ENCODE peak calls at places on chromosomes 2 and 18, in four cellular contexts. One of them, this sample, is unnamed.

GRCh38 chr2:134185639-134186038 is 68.2 kb upstream of the MGAT5 start:
- DNase-seq in coronary artery: no peak
- DNase-seq in heart left ventricle: no peak
- DNase-seq in fibroblast of the aortic adventitia: no peak
- DNase-seq in this sample: no peak

GRCh38 chr2:67694464-67694863 is 297.3 kb downstream of the ETAA1 start:
- DNase-seq in coronary artery: no peak
- DNase-seq in heart left ventricle: no peak
- DNase-seq in fibroblast of the aortic adventitia: no peak
- DNase-seq in this sample: no peak

GRCh38 chr2:11540996-11541692 is 7.3 kb downstream of the GREB1 start:
- DNase-seq in coronary artery: no peak
- DNase-seq in heart left ventricle: no peak
- DNase-seq in fibroblast of the aortic adventitia: no peak
- DNase-seq in this sample: no peak

GRCh38 chr2:2112416-2113131 is 218.5 kb downstream of the MYT1L start:
- DNase-seq in coronary artery: no peak
- DNase-seq in heart left ventricle: no peak
- DNase-seq in fibroblast of the aortic adventitia: no peak
- DNase-seq in this sample: no peak

GRCh38 chr2:72235497-72236413 is 88.1 kb upstream of the CYP26B1 start:
- DNase-seq in coronary artery: no peak
- DNase-seq in heart left ventricle: no peak
- DNase-seq in fibroblast of the aortic adventitia: peak; percentile 27
- DNase-seq in this sample: no peak

GRCh38 chr2:11710632-11711381 is 35.6 kb upstream of the LPIN1 start:
- DNase-seq in coronary artery: no peak
- DNase-seq in heart left ventricle: no peak
- DNase-seq in fibroblast of the aortic adventitia: peak; percentile 84
- DNase-seq in this sample: no peak

GRCh38 chr2:63622751-63623150 is 34.0 kb downstream of the MDH1 start:
- DNase-seq in coronary artery: no peak
- DNase-seq in heart left ventricle: no peak
- DNase-seq in fibroblast of the aortic adventitia: no peak
- DNase-seq in this sample: no peak

GRCh38 chr2:20182241-20182931 is 42.5 kb downstream of the SDC1 start:
- DNase-seq in coronary artery: no peak
- DNase-seq in heart left ventricle: no peak
- DNase-seq in fibroblast of the aortic adventitia: peak; percentile 78
- DNase-seq in this sample: peak; percentile 86

GRCh38 chr2:24932715-24933114 is 12.7 kb upstream of the ADCY3 start:
- DNase-seq in coronary artery: no peak
- DNase-seq in heart left ventricle: no peak
- DNase-seq in fibroblast of the aortic adventitia: no peak
- DNase-seq in this sample: no peak

GRCh38 chr2:2270808-2271415 is 60.2 kb downstream of the MYT1L start:
- DNase-seq in coronary artery: no peak
- DNase-seq in heart left ventricle: no peak
- DNase-seq in fibroblast of the aortic adventitia: no peak
- DNase-seq in this sample: no peak

GRCh38 chr18:39462436-39462835 is 1896.8 kb upstream of the CELF4 start:
- DNase-seq in coronary artery: no peak
- DNase-seq in heart left ventricle: no peak
- DNase-seq in fibroblast of the aortic adventitia: peak; percentile 12
- DNase-seq in this sample: peak; percentile 67

GRCh38 chr2:116094196-116094595 is 1651.8 kb downstream of the DPP10 start:
- DNase-seq in coronary artery: no peak
- DNase-seq in heart left ventricle: no peak
- DNase-seq in fibroblast of the aortic adventitia: no peak
- DNase-seq in this sample: no peak

GRCh38 chr2:11904029-11904428 is 157.6 kb downstream of the LPIN1 start:
- DNase-seq in coronary artery: no peak
- DNase-seq in heart left ventricle: no peak
- DNase-seq in fibroblast of the aortic adventitia: no peak
- DNase-seq in this sample: no peak

GRCh38 chr2:135169900-135170753 is 118.0 kb downstream of the RAB3GAP1 start:
- DNase-seq in coronary artery: no peak
- DNase-seq in heart left ventricle: no peak
- DNase-seq in fibroblast of the aortic adventitia: no peak
- DNase-seq in this sample: no peak

GRCh38 chr18:24674236-24675004 is 214.0 kb downstream of the HRH4 start:
- DNase-seq in coronary artery: no peak
- DNase-seq in heart left ventricle: no peak
- DNase-seq in fibroblast of the aortic adventitia: no peak
- DNase-seq in this sample: no peak

GRCh38 chr18:36843199-36843598 is 14.3 kb downstream of the KIAA1328 start:
- DNase-seq in coronary artery: no peak
- DNase-seq in heart left ventricle: no peak
- DNase-seq in fibroblast of the aortic adventitia: no peak
- DNase-seq in this sample: no peak

GRCh38 chr2:203327582-203327917 is 644 bp upstream of the ABI2 start:
- DNase-seq in coronary artery: no peak
- DNase-seq in heart left ventricle: no peak
- DNase-seq in fibroblast of the aortic adventitia: no peak
- DNase-seq in this sample: no peak

GRCh38 chr2:226180485-226180884 is 619.1 kb downstream of the IRS1 start:
- DNase-seq in coronary artery: no peak
- DNase-seq in heart left ventricle: no peak
- DNase-seq in fibroblast of the aortic adventitia: no peak
- DNase-seq in this sample: no peak

GRCh38 chr2:71154798-71155197 is 24.4 kb downstream of the MPHOSPH10 start:
- DNase-seq in coronary artery: no peak
- DNase-seq in heart left ventricle: no peak
- DNase-seq in fibroblast of the aortic adventitia: no peak
- DNase-seq in this sample: no peak

GRCh38 chr2:121666042-121666441 is 16.8 kb upstream of the CLASP1 start:
- DNase-seq in coronary artery: no peak
- DNase-seq in heart left ventricle: no peak
- DNase-seq in fibroblast of the aortic adventitia: no peak
- DNase-seq in this sample: no peak

GRCh38 chr2:28748176-28748575 is 3.5 kb upstream of the PPP1CB start:
- DNase-seq in coronary artery: no peak
- DNase-seq in heart left ventricle: no peak
- DNase-seq in fibroblast of the aortic adventitia: no peak
- DNase-seq in this sample: no peak

GRCh38 chr2:230944804-230945372 is 19.8 kb upstream of the GPR55 start:
- DNase-seq in coronary artery: no peak
- DNase-seq in heart left ventricle: peak; percentile 46
- DNase-seq in fibroblast of the aortic adventitia: no peak
- DNase-seq in this sample: no peak

GRCh38 chr2:127086800-127087737 is 19.9 kb downstream of the BIN1 start:
- DNase-seq in coronary artery: no peak
- DNase-seq in heart left ventricle: peak; percentile 88
- DNase-seq in fibroblast of the aortic adventitia: peak; percentile 94
- DNase-seq in this sample: peak; percentile 27

GRCh38 chr2:106107509-106108131 is 86.5 kb downstream of the UXS1 start:
- DNase-seq in coronary artery: no peak
- DNase-seq in heart left ventricle: no peak
- DNase-seq in fibroblast of the aortic adventitia: peak; percentile 42
- DNase-seq in this sample: peak; percentile 22

GRCh38 chr18:31661965-31662364 is 22.4 kb downstream of the B4GALT6 start:
- DNase-seq in coronary artery: no peak
- DNase-seq in heart left ventricle: no peak
- DNase-seq in fibroblast of the aortic adventitia: peak; percentile 89
- DNase-seq in this sample: no peak

GRCh38 chr2:190964170-190964795 is 49.7 kb downstream of the STAT1 start:
- DNase-seq in coronary artery: no peak
- DNase-seq in heart left ventricle: no peak
- DNase-seq in fibroblast of the aortic adventitia: no peak
- DNase-seq in this sample: no peak

GRCh38 chr2:45316576-45317338 is 294.3 kb downstream of the SRBD1 start:
- DNase-seq in coronary artery: no peak
- DNase-seq in heart left ventricle: no peak
- DNase-seq in fibroblast of the aortic adventitia: no peak
- DNase-seq in this sample: no peak

GRCh38 chr2:239597216-239597615 is 196.4 kb upstream of the HDAC4 start:
- DNase-seq in coronary artery: peak; percentile 49
- DNase-seq in heart left ventricle: peak; percentile 23
- DNase-seq in fibroblast of the aortic adventitia: no peak
- DNase-seq in this sample: no peak

GRCh38 chr2:24153478-24153877 is 21.4 kb upstream of the FAM228A start:
- DNase-seq in coronary artery: no peak
- DNase-seq in heart left ventricle: no peak
- DNase-seq in fibroblast of the aortic adventitia: no peak
- DNase-seq in this sample: no peak

DNA sequence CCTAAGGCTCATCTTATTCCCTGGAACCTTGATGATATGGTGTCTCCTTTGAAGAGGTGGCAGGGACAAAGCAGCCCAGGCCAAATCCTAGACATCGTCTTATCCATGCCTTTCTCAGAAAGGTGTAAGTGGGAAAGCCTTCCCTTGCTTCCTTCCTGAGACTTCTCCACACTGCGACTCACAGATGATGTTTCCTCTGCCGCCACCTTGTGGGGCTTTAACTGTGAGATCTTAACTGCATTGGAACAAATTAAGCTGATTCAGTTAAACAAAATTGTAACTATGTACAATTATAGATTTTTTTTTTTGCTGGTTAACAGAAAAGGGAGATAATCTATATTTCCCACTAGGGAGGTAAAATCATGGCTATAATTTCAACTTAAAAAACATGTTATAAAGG is 10.0 kb upstream of the GCA start:
- DNase-seq in coronary artery: no peak
- DNase-seq in heart left ventricle: no peak
- DNase-seq in fibroblast of the aortic adventitia: no peak
- DNase-seq in this sample: peak; percentile 27
- TF ChIP-seq CTCF in coronary artery: no peak
- TF ChIP-seq CTCF in heart left ventricle: peak; percentile 12
- TF ChIP-seq CTCF in fibroblast of the aortic adventitia: peak; percentile 44
- TF ChIP-seq CTCF in this sample: peak; percentile 72

GRCh38 chr2:214310319-214310718 is 100.5 kb upstream of the VWC2L start:
- DNase-seq in coronary artery: no peak
- DNase-seq in heart left ventricle: no peak
- DNase-seq in fibroblast of the aortic adventitia: no peak
- DNase-seq in this sample: no peak
- TF ChIP-seq CTCF in coronary artery: no peak
- TF ChIP-seq CTCF in heart left ventricle: peak; percentile 14
- TF ChIP-seq CTCF in fibroblast of the aortic adventitia: no peak
- TF ChIP-seq CTCF in this sample: peak; percentile 60

GRCh38 chr2:101205521-101205998 is 47.1 kb upstream of the CNOT11 start:
- DNase-seq in coronary artery: no peak
- DNase-seq in heart left ventricle: no peak
- DNase-seq in fibroblast of the aortic adventitia: peak; percentile 94
- DNase-seq in this sample: peak; percentile 80

GRCh38 chr2:101200714-101201113 is 49.5 kb upstream of the TBC1D8 start:
- DNase-seq in coronary artery: no peak
- DNase-seq in heart left ventricle: no peak
- DNase-seq in fibroblast of the aortic adventitia: peak; percentile 74
- DNase-seq in this sample: no peak

GRCh38 chr2:101206080-101206479 is 46.6 kb upstream of the CNOT11 start:
- DNase-seq in coronary artery: no peak
- DNase-seq in heart left ventricle: no peak
- DNase-seq in fibroblast of the aortic adventitia: no peak
- DNase-seq in this sample: no peak

GRCh38 chr2:101208830-101209229 is 43.9 kb upstream of the CNOT11 start:
- DNase-seq in coronary artery: no peak
- DNase-seq in heart left ventricle: no peak
- DNase-seq in fibroblast of the aortic adventitia: no peak
- DNase-seq in this sample: no peak

GRCh38 chr2:101204400-101205095 is 48.1 kb upstream of the CNOT11 start:
- DNase-seq in coronary artery: no peak
- DNase-seq in heart left ventricle: no peak
- DNase-seq in fibroblast of the aortic adventitia: peak; percentile 16
- DNase-seq in this sample: no peak
- TF ChIP-seq CTCF in coronary artery: no peak
- TF ChIP-seq CTCF in heart left ventricle: no peak
- TF ChIP-seq CTCF in fibroblast of the aortic adventitia: peak; percentile 53
- TF ChIP-seq CTCF in this sample: peak; percentile 43

DNA sequence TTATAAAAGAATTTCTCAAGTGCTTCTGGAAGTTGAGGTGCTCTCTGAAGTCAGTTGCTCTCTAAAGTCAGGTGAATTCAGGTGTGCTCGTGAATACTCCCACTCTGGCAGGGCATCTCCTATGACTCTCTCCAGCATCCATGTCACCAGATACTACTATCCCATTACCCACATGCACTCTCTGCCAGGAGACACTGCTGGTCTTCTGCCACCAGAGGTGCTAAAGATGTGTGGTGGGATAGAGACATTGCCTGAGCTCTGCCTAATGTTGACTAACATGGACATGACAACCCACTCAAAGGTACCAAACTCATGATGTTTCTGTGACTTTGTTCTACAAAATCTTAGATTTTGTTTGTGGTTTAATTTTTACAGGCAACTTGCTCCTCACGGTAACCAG is 106.4 kb upstream of the HNRNPA3 start:
- DNase-seq in coronary artery: no peak
- DNase-seq in heart left ventricle: no peak
- DNase-seq in fibroblast of the aortic adventitia: no peak
- DNase-seq in this sample: no peak
- TF ChIP-seq CTCF in coronary artery: no peak
- TF ChIP-seq CTCF in heart left ventricle: no peak
- TF ChIP-seq CTCF in fibroblast of the aortic adventitia: no peak
- TF ChIP-seq CTCF in this sample: no peak

GRCh38 chr2:53442783-53443182 is 324.8 kb upstream of the CHAC2 start:
- DNase-seq in coronary artery: no peak
- DNase-seq in heart left ventricle: no peak
- DNase-seq in fibroblast of the aortic adventitia: no peak
- DNase-seq in this sample: no peak
- TF ChIP-seq CTCF in coronary artery: no peak
- TF ChIP-seq CTCF in heart left ventricle: peak; percentile 7
- TF ChIP-seq CTCF in fibroblast of the aortic adventitia: no peak
- TF ChIP-seq CTCF in this sample: peak; percentile 19

DNA sequence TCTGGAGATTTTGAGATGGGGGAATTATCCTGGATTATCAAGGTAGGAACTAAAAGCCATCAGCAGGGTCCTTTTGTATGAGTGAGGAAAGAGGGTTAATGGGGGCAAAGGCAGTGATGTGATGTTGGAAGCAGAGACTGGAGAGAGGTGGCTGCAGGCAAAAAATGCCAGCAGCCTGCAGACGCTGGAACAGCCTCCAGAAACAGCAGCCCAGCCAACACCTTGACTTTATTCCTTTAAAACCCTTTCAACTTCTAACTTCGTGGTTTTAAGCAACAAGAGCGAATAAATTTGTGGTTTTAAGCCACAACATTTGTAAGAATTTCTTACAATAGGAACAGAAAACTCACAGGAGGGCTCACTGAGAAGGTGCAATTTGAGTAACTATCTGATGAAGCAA is 523.1 kb upstream of the HS6ST1 start:
- DNase-seq in coronary artery: no peak
- DNase-seq in heart left ventricle: no peak
- DNase-seq in fibroblast of the aortic adventitia: no peak
- DNase-seq in this sample: no peak
- TF ChIP-seq CTCF in coronary artery: no peak
- TF ChIP-seq CTCF in heart left ventricle: no peak
- TF ChIP-seq CTCF in fibroblast of the aortic adventitia: no peak
- TF ChIP-seq CTCF in this sample: no peak

GRCh38 chr2:38523728-38524437 is 78.8 kb downstream of the HNRNPLL start:
- DNase-seq in coronary artery: no peak
- DNase-seq in heart left ventricle: no peak
- DNase-seq in fibroblast of the aortic adventitia: no peak
- DNase-seq in this sample: no peak
- TF ChIP-seq CTCF in coronary artery: no peak
- TF ChIP-seq CTCF in heart left ventricle: no peak
- TF ChIP-seq CTCF in fibroblast of the aortic adventitia: peak; percentile 35
- TF ChIP-seq CTCF in this sample: peak; percentile 26